ENCODE peak calls at places on chromosomes 7 and 10, in ten cellular contexts. G, E, M, B, U, Z, K, I, H and J are unnamed samples.

GRCh38 chr10:21292763-21293517 is 232.5 kb downstream of the SKIDA1 start:
- DNase-seq in B (peak), K (peak), E (no peak), G (peak), H (peak), Z (peak), M (no peak), I (peak), U (peak), J (peak)

GRCh38 chr10:131812736-131813604 is 87.8 kb upstream of the PPP2R2D start:
- DNase-seq in B (no peak), H (peak), E (no peak), U (no peak), I (no peak), G (no peak), M (no peak), Z (no peak), K (no peak), J (no peak)

GRCh38 chr7:157693071-157693520 is 356.3 kb downstream of the DNAJB6 start:
- DNase-seq in E (no peak), Z (no peak), G (no peak), M (peak), H (peak), I (no peak), U (no peak), B (no peak), K (no peak), J (no peak)

GRCh38 chr7:141076377-141076776 is 2.5 kb downstream of the TMEM178B start:
- DNase-seq in I (peak), G (peak), M (peak), K (no peak), B (peak), U (no peak), E (no peak), Z (no peak), H (peak), J (no peak)

GRCh38 chr10:69327463-69328345 is 49.4 kb downstream of the HK1 start:
- DNase-seq in E (peak), Z (no peak), U (no peak), B (peak), I (no peak), H (peak), K (peak), G (peak), M (no peak), J (no peak)

GRCh38 chr7:101598422-101598957 is 30.6 kb downstream of the MYL10 start:
- DNase-seq in I (no peak), B (no peak), H (no peak), K (no peak), U (no peak), Z (no peak), G (peak), E (no peak), M (no peak), J (no peak)

GRCh38 chr7:101728888-101729883 is 88.2 kb upstream of the CUX1 start:
- DNase-seq in G (peak), M (no peak), K (no peak), H (no peak), I (no peak), Z (no peak), U (no peak), B (no peak), E (no peak), J (no peak)

GRCh38 chr10:131871673-131872005 is 29.2 kb upstream of the PPP2R2D start:
- DNase-seq in U (no peak), K (no peak), G (no peak), B (no peak), I (no peak), E (no peak), H (no peak), Z (no peak), M (no peak), J (no peak)

GRCh38 chr7:47844311-47844710 is 104.0 kb downstream of the PKD1L1 start:
- DNase-seq in H (no peak), E (no peak), B (no peak), I (no peak), K (no peak), Z (no peak), U (no peak), M (no peak), G (no peak), J (no peak)

GRCh38 chr7:155329225-155329624 is 31.5 kb downstream of the INSIG1 start:
- DNase-seq in I (no peak), U (no peak), Z (no peak), E (no peak), B (no peak), K (no peak), H (no peak), G (no peak), M (no peak), J (no peak)

GRCh38 chr7:78022165-78022564 is 223.6 kb downstream of the PHTF2 start:
- DNase-seq in H (no peak), E (no peak), Z (no peak), G (no peak), K (no peak), M (no peak), I (no peak), U (no peak), B (no peak), J (no peak)

GRCh38 chr10:71241899-71242620 is 29.7 kb downstream of the UNC5B start:
- DNase-seq in B (peak), M (no peak), Z (peak), K (no peak), H (no peak), U (no peak), E (no peak), G (no peak), I (no peak), J (no peak)

GRCh38 chr7:154914580-154915380 is 88.1 kb downstream of the PAXIP1 start:
- DNase-seq in U (no peak), G (no peak), E (no peak), M (peak), H (no peak), K (no peak), I (no peak), Z (no peak), B (no peak), J (no peak)

GRCh38 chr10:127925471-127926207 is 18.7 kb downstream of the PTPRE start:
- DNase-seq in H (no peak), B (no peak), Z (no peak), I (no peak), M (no peak), E (no peak), U (no peak), K (no peak), G (no peak), J (no peak)

GRCh38 chr10:131679926-131680325 is 220.9 kb upstream of the PPP2R2D start:
- DNase-seq in G (no peak), K (no peak), E (no peak), I (no peak), U (no peak), M (no peak), Z (no peak), B (no peak), H (no peak), J (no peak)